ENCODE peak calls at places on chromosomes 5 and 9, in nine cellular contexts. W, Z, O, D, Q, L, T, R and E are unnamed samples.
A peak's percentile ranks its signal among the peaks of the same experiment; 100 is the strongest.

GRCh38 chr5:66324357-66324756 is 180.3 kb downstream of the SREK1 start:
- DNase-seq in W (no peak), Z (no peak), O (no peak), D (no peak), Q (no peak), L (no peak), T (no peak), R (peak; percentile 48), E (peak; percentile 55)

GRCh38 chr9:76560481-76560891 is 101.5 kb downstream of the GCNT1 start:
- DNase-seq in W (no peak), Z (peak; percentile 60), O (no peak), D (peak; percentile 75), Q (no peak), L (peak; percentile 84), T (no peak), R (no peak), E (no peak)

GRCh38 chr5:120942551-120942950 is 478.5 kb downstream of the PRR16 start:
- DNase-seq in W (no peak), Z (no peak), O (no peak), D (peak; percentile 18), Q (no peak), L (peak; percentile 6), T (no peak), R (no peak), E (no peak)

GRCh38 chr5:32130865-32131264 is 43.3 kb downstream of the GOLPH3 start:
- DNase-seq in W (no peak), Z (no peak), O (no peak), D (no peak), Q (no peak), L (no peak), T (no peak), R (no peak), E (no peak)

GRCh38 chr9:71627537-71627936 is 140.8 kb downstream of the CEMIP2 start:
- DNase-seq in W (no peak), Z (no peak), O (no peak), D (no peak), Q (no peak), L (no peak), T (no peak), R (no peak), E (no peak)

GRCh38 chr5:159732220-159732619 is 184.1 kb upstream of the ADRA1B start:
- DNase-seq in W (no peak), Z (no peak), O (no peak), D (no peak), Q (no peak), L (peak; percentile 61), T (no peak), R (no peak), E (no peak)

GRCh38 chr5:58891072-58891970 is 308.4 kb downstream of the RAB3C start:
- DNase-seq in W (peak; percentile 84), Z (peak; percentile 95), O (peak; percentile 75), D (peak; percentile 81), Q (peak; percentile 65), L (peak; percentile 83), T (peak; percentile 35), R (peak; percentile 30), E (peak; percentile 52)

GRCh38 chr9:31390352-31391025 is 994.0 kb upstream of the ACO1 start:
- DNase-seq in W (no peak), Z (no peak), O (no peak), D (no peak), Q (no peak), L (no peak), T (no peak), R (no peak), E (no peak)

GRCh38 chr5:96410013-96410412 is 23.0 kb downstream of the PCSK1 start:
- DNase-seq in W (no peak), Z (no peak), O (no peak), D (no peak), Q (no peak), L (peak; percentile 65), T (no peak), R (no peak), E (no peak)

GRCh38 chr5:172910828-172911627 is 48.2 kb upstream of the RPL26L1 start:
- DNase-seq in W (peak; percentile 97), Z (peak; percentile 98), O (no peak), D (peak; percentile 96), Q (no peak), L (peak; percentile 70), T (no peak), R (no peak), E (peak; percentile 65)

GRCh38 chr5:145118109-145118508 is 717.0 kb downstream of the PRELID2 start:
- DNase-seq in W (no peak), Z (no peak), O (no peak), D (no peak), Q (no peak), L (no peak), T (no peak), R (no peak), E (no peak)